ENCODE peak calls at places on chromosomes 4 and X, in four cellular contexts. K is HepG2, R is K562, Q is upper lobe of left lung. V is an unnamed sample.

GRCh38 chrX:40418413-40419195 is 162.2 kb upstream of the ATP6AP2 start:
- ATAC-seq in Q (no peak), K (no peak), R (no peak), V (no peak)

GRCh38 chr4:146232131-146232722 is 17.9 kb downstream of the REELD1 start:
- ATAC-seq in R (no peak), K (no peak), Q (no peak), V (no peak)

GRCh38 chr4:122131562-122132157 is 20.5 kb upstream of the BLTP1 start:
- ATAC-seq in Q (no peak), R (no peak), K (no peak), V (no peak)

GRCh38 chr4:94947681-94948108 is 189.9 kb downstream of the BMPR1B start:
- ATAC-seq in R (no peak), Q (peak; percentile 51), K (no peak), V (no peak)

GRCh38 chr4:54550415-54551171 is 107.2 kb upstream of the KIT start:
- ATAC-seq in Q (no peak), R (no peak), K (no peak), V (no peak)

GRCh38 chr4:67568820-67569219 is 10.3 kb downstream of the STAP1 start:
- ATAC-seq in R (no peak), Q (no peak), K (no peak), V (no peak)

GRCh38 chr4:159006202-159006601 is 96.7 kb upstream of the RAPGEF2 start:
- ATAC-seq in K (peak; percentile 95), R (no peak), Q (peak; percentile 58), V (no peak)

GRCh38 chr4:30719363-30720020 is 677 bp upstream of the PCDH7 start:
- ATAC-seq in K (peak; percentile 63), Q (peak; percentile 64), R (no peak), V (peak; percentile 70)

GRCh38 chr4:162645381-162645780 is 481.6 kb upstream of the FSTL5 start:
- ATAC-seq in R (no peak), K (no peak), Q (no peak), V (no peak)

GRCh38 chr4:174631901-174632758 is 109.8 kb upstream of the HPGD start:
- ATAC-seq in K (peak; percentile 66), Q (no peak), R (peak; percentile 90), V (no peak)

GRCh38 chrX:68762649-68763268 is 66.1 kb upstream of the EFNB1 start:
- ATAC-seq in K (no peak), Q (no peak), R (no peak), V (peak; percentile 74)

GRCh38 chr4:38178666-38178995 is 218.4 kb downstream of the PTTG2 start:
- ATAC-seq in K (no peak), Q (no peak), R (no peak), V (no peak)

GRCh38 chr4:146132445-146132844 is 43.1 kb upstream of the LSM6 start:
- ATAC-seq in R (no peak), Q (no peak), K (no peak), V (no peak)

GRCh38 chrX:10598540-10598939 is 21.8 kb downstream of the MID1 start:
- ATAC-seq in Q (peak; percentile 15), K (no peak), R (no peak), V (no peak)

GRCh38 chr4:1626941-1627340 is 57.2 kb downstream of the FAM53A start:
- ATAC-seq in K (no peak), R (no peak), Q (no peak), V (no peak)
- H3K9me3 ChIP-seq in K (no peaks in the 10 kb centered on the region), R (no peaks in the 10 kb centered on the region), Q (no peaks in the 10 kb centered on the region), V (no peaks in the 10 kb centered on the region)

DNA sequence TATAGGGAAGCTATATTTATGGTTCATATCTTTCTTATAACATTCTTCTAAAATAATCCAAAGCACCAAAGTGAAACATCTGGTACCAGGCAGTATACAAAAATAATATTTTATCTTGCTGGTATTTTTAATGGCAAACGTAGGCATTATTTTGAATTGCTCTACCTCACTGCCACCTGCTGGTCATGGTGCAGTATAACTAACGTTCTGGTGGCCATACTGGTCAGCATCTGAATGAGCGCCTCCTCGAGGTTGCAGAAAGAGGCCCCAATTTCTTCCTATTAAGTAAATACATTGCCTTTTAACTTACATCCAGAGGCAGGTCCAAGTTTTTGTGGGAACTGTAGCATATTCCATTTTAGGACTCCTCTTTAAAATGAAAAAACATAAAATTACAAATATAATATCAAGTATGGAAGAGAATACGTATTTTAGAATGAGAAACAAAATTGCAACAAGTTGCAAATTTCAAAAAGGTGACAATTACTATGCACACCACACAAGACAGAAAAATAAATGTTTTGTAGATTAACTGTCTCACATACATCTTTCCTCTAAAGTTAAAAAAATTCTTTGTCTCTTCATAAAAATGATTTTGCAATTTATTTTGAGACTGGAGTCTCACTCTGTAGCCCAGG is 22.9 kb upstream of the CWH43 start:
- ATAC-seq in K (peak; percentile 95), R (peak; percentile 93), Q (peak; percentile 90), V (peak; percentile 48)
- TF ChIP-seq EP300 in K (no peak), R (no peak), Q (no peak), V (no peak)

DNA sequence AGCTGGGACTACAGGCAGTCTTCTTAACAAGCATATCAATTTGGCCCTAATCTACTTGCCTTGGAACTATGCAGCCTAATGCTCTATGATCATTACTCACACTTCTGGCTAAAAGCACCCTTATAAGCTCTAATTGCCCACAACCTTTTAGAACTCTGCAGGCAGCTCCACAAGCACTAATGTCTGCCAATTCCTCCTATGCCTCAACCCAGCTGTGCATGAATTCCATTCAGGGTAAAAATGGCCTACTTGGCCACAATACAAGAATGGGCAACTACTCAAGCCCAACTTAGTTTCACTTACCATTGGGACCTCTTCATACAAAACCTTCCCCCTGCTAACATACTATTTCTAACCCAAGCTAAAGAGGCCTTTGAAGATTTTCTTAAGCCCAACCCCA is 51.7 kb downstream of the ZNF718 start:
- ATAC-seq in R (no peak), K (no peak), Q (no peak), V (no peak)
- H3K9me3 ChIP-seq in R (no peaks in the 10 kb centered on the region), K (peaks cover 96% of the 10 kb centered on the region), Q (peaks cover 75% of the 10 kb centered on the region), V (peaks cover 100% of the 10 kb centered on the region)

GRCh38 chr4:164177753-164178152 is 576.2 kb upstream of the SMIM31 start:
- ATAC-seq in Q (no peak), R (no peak), K (no peak), V (no peak)
- TF ChIP-seq EP300 in Q (no peak), R (no peak), K (no peak), V (no peak)

DNA sequence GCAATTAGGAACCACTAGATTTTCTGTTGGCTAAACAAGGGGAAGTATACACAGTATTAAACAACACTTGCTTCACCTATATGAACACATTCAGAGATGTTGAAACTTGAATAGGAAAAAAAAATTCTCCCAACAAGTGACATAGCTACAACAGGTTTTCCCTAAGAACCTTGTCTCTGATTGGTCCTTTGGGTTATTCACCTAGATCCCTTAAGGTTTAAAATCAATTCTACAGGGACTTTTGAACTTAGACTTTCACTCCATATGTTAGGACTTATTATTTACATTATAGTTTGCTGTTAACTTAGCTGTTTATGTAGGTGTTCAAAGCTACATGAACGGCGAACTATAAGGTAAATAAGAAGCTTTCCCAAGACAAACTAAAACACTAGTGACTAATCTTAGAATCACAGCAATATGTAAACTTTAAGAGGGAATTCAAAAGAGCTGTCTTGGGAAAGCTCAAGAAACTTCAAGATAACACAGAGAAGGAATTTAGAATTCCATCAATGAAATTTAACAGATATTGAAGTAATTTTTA is 72.2 kb upstream of the ZXDB start:
- ATAC-seq in K (peak; percentile 71), R (no peak), Q (no peak), V (no peak)
- H3K9me3 ChIP-seq in K (no peaks in the 10 kb centered on the region), R (no peaks in the 10 kb centered on the region), Q (no peaks in the 10 kb centered on the region), V (no peaks in the 10 kb centered on the region)

DNA sequence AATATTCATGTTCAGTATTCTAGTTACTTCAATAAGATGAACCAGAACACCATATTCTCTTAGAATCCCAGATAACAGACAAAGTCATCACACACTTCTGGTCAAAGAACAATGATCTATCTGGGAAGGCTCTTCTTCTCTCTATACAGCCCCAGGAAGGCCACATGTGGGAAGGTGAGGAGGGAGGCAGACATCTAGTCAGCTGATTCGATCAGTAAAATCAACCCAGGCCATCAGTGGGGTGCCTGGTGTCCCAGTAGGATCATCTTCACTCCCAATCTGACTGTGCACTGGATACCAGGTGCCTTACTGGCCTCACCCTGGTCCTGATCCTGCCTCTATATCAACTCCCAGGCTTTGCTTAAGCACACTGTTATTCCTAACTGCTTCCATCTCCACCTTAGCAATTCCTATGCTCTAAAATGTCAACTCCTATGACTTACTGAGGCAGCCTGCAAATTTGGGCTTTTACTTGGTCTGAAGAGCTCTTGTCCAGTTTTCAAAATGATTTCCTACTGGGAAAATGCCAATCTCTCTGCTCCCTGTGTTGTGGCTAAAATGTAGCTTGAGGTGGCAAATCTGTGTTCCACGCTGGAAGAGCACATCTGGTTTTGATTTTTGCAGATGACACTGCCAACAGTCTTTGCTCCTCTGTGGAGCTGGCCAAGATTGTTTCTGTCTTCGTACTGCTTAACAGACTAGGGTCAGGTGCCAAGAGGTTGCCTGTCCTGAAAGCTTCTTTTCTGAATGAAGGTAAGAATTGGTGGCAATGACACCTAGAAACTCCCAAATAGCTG is 128.7 kb downstream of the MGST2 start:
- ATAC-seq in K (no peak), R (no peak), Q (no peak), V (no peak)
- TF ChIP-seq EP300 in K (no peak), R (no peak), Q (no peak), V (no peak)

GRCh38 chrX:22690116-22690515 is 309.6 kb upstream of the DDX53 start:
- ATAC-seq in Q (no peak), K (no peak), R (no peak), V (no peak)

GRCh38 chrX:22691966-22692565 is 307.7 kb upstream of the DDX53 start:
- ATAC-seq in Q (no peak), R (no peak), K (no peak), V (no peak)

GRCh38 chrX:22689290-22689689 is 310.5 kb upstream of the DDX53 start:
- ATAC-seq in Q (no peak), K (no peak), R (no peak), V (no peak)

GRCh38 chrX:22686138-22686541 is 313.6 kb upstream of the DDX53 start:
- ATAC-seq in R (no peak), K (no peak), Q (no peak), V (no peak)
- H3K9me3 ChIP-seq in R (no peaks in the 10 kb centered on the region), K (no peaks in the 10 kb centered on the region), Q (no peaks in the 10 kb centered on the region), V (no peaks in the 10 kb centered on the region)

GRCh38 chr4:16140520-16141249 is 56.9 kb upstream of the PROM1 start:
- ATAC-seq in R (no peak), Q (peak; percentile 80), K (peak; percentile 99), V (no peak)
- TF ChIP-seq EP300 in R (no peak), Q (no peak), K (no peak), V (no peak)

GRCh38 chrX:2490634-2491033 is 10.1 kb downstream of the DHRSX start:
- ATAC-seq in R (no peak), K (peak; percentile 13), Q (no peak), V (no peak)

GRCh38 chrX:2492536-2493218 is 8.1 kb downstream of the DHRSX start:
- ATAC-seq in Q (no peak), K (peak; percentile 18), R (no peak), V (no peak)

GRCh38 chrX:2487366-2487765 is 13.4 kb downstream of the DHRSX start:
- ATAC-seq in R (no peak), K (no peak), Q (no peak), V (no peak)

GRCh38 chrX:2488621-2489285 is 12.0 kb downstream of the DHRSX start:
- ATAC-seq in Q (no peak), K (no peak), R (no peak), V (no peak)

GRCh38 chrX:2489446-2490445 is 11.0 kb downstream of the DHRSX start:
- ATAC-seq in K (peak; percentile 14), Q (peak; percentile 31), R (no peak), V (no peak)
- H3K9me3 ChIP-seq in K (no peaks in the 10 kb centered on the region), Q (no peaks in the 10 kb centered on the region), R (no peaks in the 10 kb centered on the region), V (no peaks in the 10 kb centered on the region)

GRCh38 chrX:66728818-66729271 is 90.0 kb upstream of the EDA2R start:
- ATAC-seq in R (peak; percentile 100), Q (peak; percentile 82), K (peak; percentile 51), V (peak; percentile 48)
- TF ChIP-seq EP300 in R (no peak), Q (no peak), K (no peak), V (no peak)